ENCODE peak calls at places on chromosome 22, in five cellular contexts. S is A673, R is transverse colon, X is pancreas, L is colonic mucosa. Y is an unnamed sample. For H3K4me1, the result is how much of the 10 kb centered on the place peaks cover.

GRCh38 chr22:40036126-40036525 is 41.4 kb downstream of the FAM83F start:
- DNase-seq in S (no peak), R (no peak), X (no peak), L (no peak), Y (no peak)

GRCh38 chr22:40534379-40535188 is 101.9 kb downstream of the MRTFA start:
- DNase-seq in S (peak), R (no peak), X (no peak), L (no peak), Y (no peak)

GRCh38 chr22:47784991-47785390 is 1022.5 kb downstream of the TBC1D22A start:
- DNase-seq in S (no peak), R (no peak), X (no peak), L (no peak), Y (no peak)

GRCh38 chr22:40463017-40463631 is 92.7 kb downstream of the SGSM3 start:
- DNase-seq in S (no peak), R (peak), X (no peak), L (peak), Y (peak)

GRCh38 chr22:49497266-49497665 is 330.4 kb downstream of the BRD1 start:
- DNase-seq in S (no peak), R (no peak), X (no peak), L (no peak), Y (no peak)

GRCh38 chr22:49020314-49020713 is 807.4 kb downstream of the BRD1 start:
- DNase-seq in S (no peak), R (no peak), X (no peak), L (no peak), Y (no peak)

GRCh38 chr22:38866399-38867123 is 5.5 kb downstream of the CBX6 start:
- DNase-seq in S (no peak), R (no peak), X (no peak), L (no peak), Y (no peak)

GRCh38 chr22:39266398-39267030 is 21.7 kb upstream of the PDGFB start:
- DNase-seq in S (no peak), R (no peak), X (no peak), L (no peak), Y (no peak)

GRCh38 chr22:29080061-29080975 is 7.5 kb downstream of the KREMEN1 start:
- DNase-seq in S (peak), R (no peak), X (no peak), L (no peak), Y (no peak)

GRCh38 chr22:25823276-25823675 is 81.3 kb downstream of the MYO18B start:
- DNase-seq in S (no peak), R (no peak), X (no peak), L (no peak), Y (no peak)

GRCh38 chr22:19974935-19975706 is 33.5 kb upstream of the TXNRD2 start:
- DNase-seq in S (peak), R (no peak), X (no peak), L (no peak), Y (no peak)

GRCh38 chr22:50269573-50270301 is 443 bp downstream of the MAPK11 start:
- DNase-seq in S (peak), R (no peak), X (no peak), L (no peak), Y (no peak)

GRCh38 chr22:50250555-50251471 is at the start of gene HDAC10:
- DNase-seq in S (peak), R (peak), X (peak), L (peak), Y (peak)

GRCh38 chr22:17913705-17914282 is 110.6 kb downstream of the MICAL3 start:
- DNase-seq in S (no peak), R (no peak), X (no peak), L (no peak), Y (no peak)

GRCh38 chr22:50141462-50141861 is 29.1 kb upstream of the PANX2 start:
- DNase-seq in S (no peak), R (no peak), X (no peak), L (no peak), Y (no peak)

GRCh38 chr22:49973018-49973965 is 12.7 kb downstream of the PIM3 start:
- DNase-seq in S (no peak), R (no peak), X (no peak), L (no peak), Y (no peak)

GRCh38 chr22:21447694-21448402 is 19.3 kb upstream of the TMEM191C start:
- DNase-seq in S (peak), R (no peak), X (peak), L (no peak), Y (no peak)

GRCh38 chr22:19851291-19852176 is 3.1 kb downstream of the GNB1L start:
- DNase-seq in S (no peak), R (no peak), X (no peak), L (peak), Y (no peak)

GRCh38 chr22:29117799-29118477 is 45.1 kb downstream of the KREMEN1 start:
- DNase-seq in S (peak), R (no peak), X (no peak), L (no peak), Y (no peak)

GRCh38 chr22:49862408-49862776 is 8.7 kb downstream of the ZBED4 start:
- DNase-seq in S (no peak), R (no peak), X (no peak), L (no peak), Y (no peak)

GRCh38 chr22:39270280-39270679 is 25.5 kb upstream of the PDGFB start:
- DNase-seq in S (no peak), R (no peak), X (no peak), L (no peak), Y (no peak)

GRCh38 chr22:46458525-46458924 is 78.9 kb downstream of the CELSR1 start:
- DNase-seq in S (no peak), R (no peak), X (no peak), L (no peak), Y (no peak)

GRCh38 chr22:46455453-46455852 is 82.0 kb downstream of the CELSR1 start:
- DNase-seq in S (no peak), R (no peak), X (no peak), L (no peak), Y (no peak)

GRCh38 chr22:46454910-46455269 is 82.5 kb downstream of the CELSR1 start:
- DNase-seq in S (no peak), R (no peak), X (no peak), L (no peak), Y (no peak)

GRCh38 chr22:46457502-46458488 is 79.6 kb downstream of the CELSR1 start:
- DNase-seq in S (no peak), R (no peak), X (no peak), L (no peak), Y (no peak)

DNA sequence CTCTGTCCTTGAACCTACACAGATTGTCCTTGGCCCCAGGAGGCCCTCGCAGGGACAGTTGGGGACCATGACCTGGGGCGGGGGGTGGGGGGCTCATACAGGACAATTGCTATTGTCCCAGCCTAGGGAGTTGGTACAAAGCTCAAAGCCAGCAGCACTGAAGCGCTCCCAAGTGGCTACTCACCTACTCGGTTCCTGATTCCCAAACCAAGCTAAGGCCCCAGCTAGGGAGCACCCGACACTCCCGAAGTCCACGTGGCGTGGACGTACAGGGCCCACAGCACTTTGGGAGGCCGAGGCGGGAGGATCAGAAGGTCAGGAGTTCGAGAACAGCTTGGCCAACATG is 80.6 kb downstream of the CELSR1 start:
- DNase-seq in S (no peak), R (no peak), X (no peak), L (no peak), Y (no peak)
- H3K4me1 ChIP-seq in S (under half), R (under half), X (under half), L (under half), Y (under half)

DNA sequence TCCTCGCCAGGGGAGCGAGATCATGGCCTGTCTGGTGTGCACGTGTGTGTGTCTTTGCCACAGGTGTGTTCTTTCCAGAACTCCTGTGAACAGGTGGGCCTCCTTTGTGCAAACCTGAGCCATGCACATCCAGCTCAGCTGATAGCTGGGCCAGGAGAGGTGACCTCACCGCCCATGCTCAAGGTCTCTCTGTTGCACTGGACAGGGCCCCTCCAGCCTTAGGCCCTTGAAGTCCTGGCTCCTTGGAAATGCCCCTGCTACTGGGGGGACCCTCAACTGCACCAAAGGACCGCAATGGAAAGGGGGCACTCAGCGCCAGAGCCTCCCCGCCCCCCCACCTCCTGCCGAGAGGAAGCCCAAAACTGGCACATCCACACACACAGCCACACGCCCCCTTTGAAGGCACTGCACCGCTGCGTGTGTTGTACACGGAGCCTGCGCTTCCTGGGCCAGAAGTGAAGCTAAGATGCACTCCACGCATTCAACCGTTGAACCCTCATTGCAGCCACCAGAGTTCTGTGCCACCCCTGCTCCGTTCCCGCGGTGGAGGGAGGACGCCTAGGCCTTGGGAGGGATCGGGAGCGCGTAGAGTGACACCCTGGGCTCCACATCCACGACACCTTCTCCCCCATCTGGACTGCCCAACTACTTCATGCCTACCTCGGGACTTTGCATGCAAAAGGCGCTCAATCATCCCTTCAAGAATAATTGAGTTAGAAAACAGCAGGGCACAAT is 16.4 kb upstream of the IL2RB start:
- DNase-seq in S (no peak), R (no peak), X (no peak), L (no peak), Y (peak)
- H3K27ac ChIP-seq in S (no peak), R (peak), X (no peak), L (peak), Y (peak)

GRCh38 chr22:30325724-30326703 is 727 bp downstream of the TBC1D10A start:
- DNase-seq in S (no peak), R (peak), X (peak), L (peak), Y (no peak)

GRCh38 chr22:30325065-30325720 is 1.5 kb downstream of the TBC1D10A start:
- DNase-seq in S (peak), R (peak), X (no peak), L (peak), Y (no peak)

GRCh38 chr22:30326704-30327362 is at the start of gene TBC1D10A:
- DNase-seq in S (peak), R (peak), X (peak), L (peak), Y (peak)

GRCh38 chr22:30321461-30321860 is 5.3 kb downstream of the TBC1D10A start:
- DNase-seq in S (no peak), R (no peak), X (no peak), L (no peak), Y (no peak)

GRCh38 chr22:30324008-30324730 is 2.6 kb downstream of the TBC1D10A start:
- DNase-seq in S (no peak), R (no peak), X (no peak), L (no peak), Y (peak)
- H3K4me1 ChIP-seq in S (under half), R (under half), X (under half), L (under half), Y (half or more)

GRCh38 chr22:41560095-41560487 is 719 bp upstream of the CSDC2 start:
- DNase-seq in S (no peak), R (no peak), X (no peak), L (no peak), Y (no peak)

GRCh38 chr22:41555325-41555724 is 5.5 kb upstream of the CSDC2 start:
- DNase-seq in S (no peak), R (no peak), X (no peak), L (no peak), Y (no peak)

GRCh38 chr22:41561335-41561734 is 525 bp downstream of the CSDC2 start:
- DNase-seq in S (no peak), R (no peak), X (no peak), L (no peak), Y (no peak)

GRCh38 chr22:41561788-41562187 is 978 bp downstream of the CSDC2 start:
- DNase-seq in S (peak), R (no peak), X (peak), L (no peak), Y (no peak)

GRCh38 chr22:41557401-41558240 is 3.2 kb upstream of the CSDC2 start:
- DNase-seq in S (peak), R (peak), X (peak), L (peak), Y (no peak)
- H3K27ac ChIP-seq in S (peak), R (peak), X (no peak), L (peak), Y (no peak)

GRCh38 chr22:44033287-44033686 is 9.2 kb downstream of the PARVB start:
- DNase-seq in S (no peak), R (no peak), X (no peak), L (no peak), Y (no peak)
- H3K4me1 ChIP-seq in S (under half), R (under half), X (under half), L (under half), Y (under half)

GRCh38 chr22:32841175-32841574 is 39.7 kb downstream of the TIMP3 start:
- DNase-seq in S (no peak), R (no peak), X (no peak), L (no peak), Y (no peak)
- H3K27ac ChIP-seq in S (no peak), R (no peak), X (no peak), L (no peak), Y (no peak)

GRCh38 chr22:36291831-36292740 is 39.2 kb downstream of the APOL1 start:
- DNase-seq in S (no peak), R (no peak), X (no peak), L (no peak), Y (no peak)
- H3K4me1 ChIP-seq in S (under half), R (under half), X (under half), L (under half), Y (under half)

DNA sequence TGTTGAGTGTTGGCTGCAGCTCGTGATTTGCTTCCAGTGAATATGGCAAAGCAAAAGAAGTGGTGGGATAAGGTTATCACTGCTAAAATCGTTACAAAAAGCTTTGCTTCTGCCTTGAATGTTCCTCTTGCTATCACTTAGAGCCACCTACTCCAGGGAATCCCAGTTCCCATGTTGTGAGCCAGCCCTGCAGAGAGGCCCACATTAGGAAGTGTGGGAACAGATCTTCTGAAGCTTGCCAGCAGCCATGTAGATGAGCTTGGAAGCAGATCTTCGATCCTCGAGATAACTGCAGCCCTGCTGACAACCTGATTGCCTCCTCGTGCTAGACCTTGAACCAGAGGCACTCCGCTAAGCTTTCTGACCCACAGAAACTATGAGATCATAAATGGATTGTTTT is 71.0 kb downstream of the SPECC1L start:
- DNase-seq in S (no peak), R (no peak), X (no peak), L (no peak), Y (no peak)
- H3K27ac ChIP-seq in S (no peak), R (no peak), X (no peak), L (no peak), Y (no peak)

GRCh38 chr22:45483918-45484499 is 18.7 kb upstream of the FBLN1 start:
- DNase-seq in S (no peak), R (no peak), X (no peak), L (no peak), Y (no peak)

GRCh38 chr22:45482169-45482568 is 20.5 kb upstream of the FBLN1 start:
- DNase-seq in S (no peak), R (no peak), X (no peak), L (no peak), Y (no peak)

GRCh38 chr22:45481661-45482060 is 21.0 kb upstream of the FBLN1 start:
- DNase-seq in S (no peak), R (no peak), X (no peak), L (no peak), Y (no peak)

GRCh38 chr22:45484742-45485141 is 17.9 kb upstream of the FBLN1 start:
- DNase-seq in S (no peak), R (no peak), X (no peak), L (no peak), Y (no peak)

DNA sequence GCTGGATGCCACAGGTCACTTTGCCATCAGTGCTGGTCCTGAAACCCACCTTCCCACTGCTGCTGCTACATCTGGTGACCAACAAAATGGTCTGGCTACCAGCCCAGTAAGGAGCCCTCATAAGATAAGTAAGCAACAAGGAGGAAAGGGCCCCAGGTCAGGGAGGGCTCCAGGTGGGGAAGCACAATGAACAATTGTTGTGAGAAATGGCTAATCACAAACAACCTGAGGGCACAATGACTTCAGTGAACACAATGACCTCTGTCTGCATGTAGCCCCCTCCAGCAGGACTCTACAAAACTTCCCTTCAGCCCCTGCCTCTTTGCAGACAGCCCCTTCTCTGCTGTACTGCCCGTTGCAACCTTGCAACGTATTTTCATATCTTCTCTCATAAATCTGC is 19.4 kb upstream of the FBLN1 start:
- DNase-seq in S (no peak), R (no peak), X (no peak), L (no peak), Y (no peak)
- H3K4me1 ChIP-seq in S (under half), R (under half), X (under half), L (under half), Y (under half)

GRCh38 chr22:28044546-28045173 is 125.6 kb upstream of the PITPNB start:
- DNase-seq in S (no peak), R (no peak), X (no peak), L (no peak), Y (no peak)

GRCh38 chr22:28051091-28051786 is 132.2 kb upstream of the PITPNB start:
- DNase-seq in S (peak), R (no peak), X (no peak), L (no peak), Y (no peak)

GRCh38 chr22:28048529-28048928 is 129.5 kb upstream of the PITPNB start:
- DNase-seq in S (no peak), R (no peak), X (no peak), L (no peak), Y (no peak)

GRCh38 chr22:28051787-28052356 is 132.8 kb upstream of the PITPNB start:
- DNase-seq in S (peak), R (peak), X (peak), L (peak), Y (no peak)

DNA sequence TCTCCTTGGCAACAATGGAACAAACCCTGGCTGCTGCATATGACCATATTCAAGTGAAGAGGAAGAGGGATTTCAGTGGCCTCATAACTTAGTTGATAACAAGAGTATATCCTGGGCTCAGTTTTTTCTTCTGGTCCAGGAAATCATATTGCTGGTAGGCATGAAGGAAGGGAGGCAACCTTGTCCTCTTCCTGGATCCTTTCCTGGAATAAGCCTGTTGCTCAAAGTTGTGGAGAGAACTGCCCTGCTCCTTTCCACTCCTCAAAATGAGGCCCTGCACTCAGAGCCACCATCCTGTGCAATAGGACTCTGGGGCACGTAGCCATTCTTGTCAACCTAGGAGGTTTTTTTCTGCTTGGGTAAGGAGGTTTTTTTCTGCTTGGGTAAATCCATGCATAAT is 128.7 kb upstream of the PITPNB start:
- DNase-seq in S (no peak), R (no peak), X (no peak), L (no peak), Y (no peak)
- H3K27ac ChIP-seq in S (no peak), R (no peak), X (no peak), L (no peak), Y (no peak)